ENCODE peak calls at places on chromosomes 16 and 17, in ten cellular contexts. H is stomach, Z is PC-3, P is nephron progenitor cell, C is AG09309, D is cardiac muscle cell, U is GM12865, E is body of pancreas, K is GM13977, T is pancreas. I is an unnamed sample.

GRCh38 chr17:45019177-45019711 is 32.2 kb downstream of the DCAKD start:
- DNase-seq in H (peak), Z (peak), P (peak), C (no peak), D (peak), U (peak), E (peak), K (peak), T (peak), I (peak)

GRCh38 chr16:13780406-13780805 is 139.5 kb upstream of the ERCC4 start:
- DNase-seq in H (no peak), Z (no peak), P (no peak), C (no peak), D (no peak), U (no peak), E (no peak), K (no peak), T (no peak), I (no peak)

GRCh38 chr16:88784074-88784855 is 755 bp downstream of the PIEZO1 start:
- DNase-seq in H (peak), Z (peak), P (peak), C (no peak), D (peak), U (peak), E (peak), K (peak), T (peak), I (peak)

GRCh38 chr16:77076839-77077238 is 114.2 kb upstream of the MON1B start:
- DNase-seq in H (no peak), Z (no peak), P (no peak), C (no peak), D (no peak), U (no peak), E (no peak), K (no peak), T (no peak), I (no peak)

GRCh38 chr17:44997733-44998520 is 29.8 kb upstream of the C1QL1 start:
- DNase-seq in H (no peak), Z (no peak), P (no peak), C (no peak), D (peak), U (no peak), E (no peak), K (no peak), T (no peak), I (no peak)

GRCh38 chr17:78785011-78785662 is 3.1 kb upstream of the CYTH1 start:
- DNase-seq in H (no peak), Z (no peak), P (no peak), C (no peak), D (no peak), U (no peak), E (no peak), K (no peak), T (no peak), I (no peak)

GRCh38 chr17:45020354-45021138 is 30.9 kb downstream of the DCAKD start:
- DNase-seq in H (peak), Z (no peak), P (peak), C (no peak), D (no peak), U (no peak), E (peak), K (no peak), T (no peak), I (no peak)

GRCh38 chr16:29877266-29877961 is 14.4 kb upstream of the CDIPT start:
- DNase-seq in H (no peak), Z (no peak), P (peak), C (no peak), D (peak), U (peak), E (peak), K (peak), T (no peak), I (peak)

GRCh38 chr16:67883872-67884261 is 818 bp upstream of the NRN1L start:
- DNase-seq in H (peak), Z (peak), P (peak), C (no peak), D (peak), U (peak), E (peak), K (peak), T (peak), I (peak)

GRCh38 chr16:54817432-54817831 is 113.2 kb upstream of the IRX5 start:
- DNase-seq in H (peak), Z (peak), P (peak), C (peak), D (peak), U (no peak), E (no peak), K (no peak), T (no peak), I (no peak)
- TF ChIP-seq CTCF in H (peak), Z (peak), P (no peak), C (peak), D (peak), U (no peak), E (no peak), K (no peak), T (no peak), I (no peak)

GRCh38 chr16:54936979-54937672 is 6.5 kb downstream of the IRX5 start:
- DNase-seq in H (no peak), Z (no peak), P (peak), C (no peak), D (peak), U (no peak), E (no peak), K (peak), T (no peak), I (no peak)
- TF ChIP-seq CTCF in H (no peak), Z (peak), P (peak), C (peak), D (peak), U (no peak), E (no peak), K (peak), T (no peak), I (no peak)

GRCh38 chr17:48908853-48909394 is 717 bp downstream of the UBE2Z start:
- DNase-seq in H (peak), Z (peak), P (peak), C (peak), D (peak), U (peak), E (peak), K (peak), T (peak), I (peak)

GRCh38 chr17:48909796-48910195 is 1.6 kb downstream of the UBE2Z start:
- DNase-seq in H (no peak), Z (no peak), P (no peak), C (no peak), D (no peak), U (peak), E (peak), K (no peak), T (no peak), I (no peak)

GRCh38 chr17:48907713-48908046 is 527 bp upstream of the UBE2Z start:
- DNase-seq in H (no peak), Z (peak), P (no peak), C (peak), D (no peak), U (no peak), E (no peak), K (no peak), T (no peak), I (no peak)

GRCh38 chr17:48910370-48910769 is 2.2 kb downstream of the UBE2Z start:
- DNase-seq in H (no peak), Z (peak), P (no peak), C (no peak), D (no peak), U (no peak), E (no peak), K (no peak), T (no peak), I (no peak)

DNA sequence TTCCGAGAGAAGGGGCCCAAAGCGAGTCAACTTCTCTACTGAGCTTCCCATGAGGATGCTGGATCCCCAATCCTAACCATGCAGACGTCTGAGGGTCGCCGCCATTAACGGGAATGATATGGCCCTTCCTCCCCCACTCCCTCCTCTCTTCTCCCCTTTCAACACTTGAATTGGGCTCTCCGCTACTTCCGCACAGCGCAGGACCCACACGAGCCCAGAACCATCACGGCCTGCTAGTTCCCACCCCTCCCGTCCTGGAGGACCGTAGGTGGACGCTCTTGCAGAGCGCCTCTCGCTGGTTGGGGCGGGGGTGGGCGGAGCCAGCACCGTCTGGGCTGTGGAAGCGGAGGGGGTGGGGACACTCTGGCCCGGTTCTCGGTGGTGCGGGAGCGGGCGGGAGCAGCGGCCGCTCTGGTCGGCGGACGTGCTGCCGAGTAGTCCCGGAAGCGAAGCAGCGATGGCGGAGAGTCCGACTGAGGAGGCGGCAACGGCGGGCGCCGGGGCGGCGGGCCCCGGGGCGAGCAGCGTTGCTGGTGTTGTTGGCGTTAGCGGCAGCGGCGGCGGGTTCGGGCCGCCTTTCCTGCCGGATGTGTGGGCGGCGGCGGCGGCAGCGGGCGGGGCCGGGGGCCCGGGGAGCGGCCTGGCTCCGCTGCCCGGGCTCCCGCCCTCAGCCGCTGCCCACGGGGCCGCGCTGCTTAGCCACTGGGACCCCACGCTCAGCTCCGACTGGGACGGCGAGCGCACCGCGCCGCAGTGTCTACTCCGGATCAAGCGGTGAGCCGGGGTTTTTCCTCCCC is at the start of gene UBE2Z:
- DNase-seq in H (peak), Z (peak), P (peak), C (peak), D (peak), U (peak), E (peak), K (peak), T (peak), I (peak)
- TF ChIP-seq CTCF in H (no peak), Z (peak), P (no peak), C (no peak), D (peak), U (peak), E (no peak), K (peak), T (no peak), I (no peak)

DNA sequence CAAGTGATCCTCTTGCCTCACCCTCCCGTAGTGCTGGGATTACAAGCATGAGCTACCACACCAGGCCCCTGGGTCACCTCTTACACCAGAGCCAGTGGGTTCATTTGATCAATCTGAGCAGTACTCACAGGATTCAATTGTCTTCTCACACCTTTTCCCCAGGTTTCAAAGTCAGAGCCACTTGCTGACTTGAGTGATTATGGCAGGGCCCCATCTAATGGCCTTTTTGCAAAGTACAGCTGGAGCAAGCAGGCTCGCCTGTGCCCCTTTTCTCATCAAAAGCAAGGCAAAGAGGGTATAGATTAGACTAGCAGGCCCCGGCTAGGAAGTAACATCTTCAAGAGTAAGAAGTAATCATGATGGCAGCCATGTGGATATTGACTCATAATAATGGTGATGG is 114.8 kb upstream of the NOL11 start:
- DNase-seq in H (peak), Z (peak), P (no peak), C (peak), D (peak), U (peak), E (peak), K (peak), T (no peak), I (peak)
- TF ChIP-seq CTCF in H (peak), Z (peak), P (peak), C (peak), D (peak), U (peak), E (no peak), K (peak), T (peak), I (peak)